ENCODE peak calls at places on chromosomes 7 and 10, in six cellular contexts. O, L, B, P, K and T are unnamed samples.

GRCh38 chr10:16832351-16833080 is 15.3 kb upstream of the RSU1 start:
- DNase-seq in K (peak; percentile 98), O (no peak), L (no peak), P (no peak), B (peak; percentile 44), T (no peak)

GRCh38 chr10:36114913-36115312 is 472.8 kb upstream of the FZD8 start:
- DNase-seq in P (no peak), K (no peak), L (no peak), O (no peak), B (peak; percentile 23), T (no peak)

GRCh38 chr10:98425511-98426352 is 10.8 kb upstream of the PYROXD2 start:
- DNase-seq in L (peak; percentile 29), K (peak; percentile 46), O (peak; percentile 56), B (peak; percentile 64), P (no peak), T (peak; percentile 72)

GRCh38 chr10:16835223-16835622 is 18.0 kb upstream of the RSU1 start:
- DNase-seq in L (no peak), P (no peak), O (no peak), B (no peak), K (no peak), T (no peak)

GRCh38 chr7:140367528-140367927 is 30.8 kb downstream of the SLC37A3 start:
- DNase-seq in L (no peak), P (no peak), O (no peak), B (no peak), K (no peak), T (no peak)

GRCh38 chr10:13201132-13201531 is 33.0 kb downstream of the UCMA start:
- DNase-seq in P (no peak), L (no peak), K (no peak), B (no peak), O (no peak), T (no peak)

GRCh38 chr10:6050801-6051445 is 11.2 kb downstream of the IL2RA start:
- DNase-seq in B (peak; percentile 33), K (no peak), P (peak; percentile 89), L (peak; percentile 41), O (peak; percentile 23), T (peak; percentile 66)

GRCh38 chr10:5547934-5548660 is 23.3 kb downstream of the CALML3 start:
- DNase-seq in O (no peak), B (peak; percentile 75), P (no peak), K (peak; percentile 55), L (peak; percentile 97), T (no peak)

GRCh38 chr7:22855049-22855392 is 32.4 kb upstream of the TOMM7 start:
- DNase-seq in O (no peak), L (no peak), B (no peak), K (no peak), P (no peak), T (no peak)

DNA sequence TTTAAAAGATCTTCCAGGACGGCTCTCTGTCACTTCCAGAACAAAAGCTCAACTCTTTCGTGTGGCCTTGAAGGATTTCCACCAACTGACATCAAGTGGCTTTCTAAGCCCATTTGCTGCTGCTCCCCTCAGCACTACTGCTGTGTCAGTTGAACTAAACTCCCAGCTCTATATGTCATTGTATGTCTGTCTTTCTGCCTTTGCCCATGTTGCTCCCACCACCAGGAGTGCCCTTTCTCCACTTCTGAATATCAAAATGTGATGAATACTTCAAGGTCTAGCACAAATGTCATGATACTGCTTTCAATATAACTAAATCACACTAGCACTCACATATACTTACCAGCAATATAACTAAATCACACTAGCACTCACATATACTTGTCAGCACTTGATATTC is 138.3 kb downstream of the ATXN7L1 start:
- DNase-seq in K (no peak), L (no peak), O (no peak), B (no peak), P (no peak), T (no peak)
- TF ChIP-seq CTCF in K (no peak), L (no peak), O (no peak), B (no peak), P (no peak), T (no peak)

DNA sequence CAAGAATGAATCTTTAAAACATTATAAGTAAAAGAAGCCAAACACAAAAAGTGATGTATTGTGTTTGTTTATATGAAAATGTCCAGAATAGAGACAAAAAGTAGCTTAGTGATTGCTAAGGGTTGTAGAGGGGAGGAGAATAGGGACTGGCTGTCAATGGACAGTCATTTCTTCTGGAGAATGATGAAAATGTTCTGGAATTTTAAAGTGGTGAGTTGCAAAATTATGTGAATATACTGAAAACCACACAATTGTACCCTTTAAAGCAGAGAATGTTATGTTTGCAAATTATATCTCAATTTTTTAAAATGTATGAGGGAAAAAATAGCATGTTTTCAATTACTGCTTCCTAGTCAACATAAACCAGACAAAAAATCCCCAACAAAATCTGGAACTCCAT is 174.2 kb downstream of the KMT2E start:
- DNase-seq in P (no peak), L (no peak), K (no peak), O (no peak), B (no peak), T (no peak)
- TF ChIP-seq MAX in P (no peak), L (no peak), K (no peak), O (no peak), B (no peak), T (no peak)

DNA sequence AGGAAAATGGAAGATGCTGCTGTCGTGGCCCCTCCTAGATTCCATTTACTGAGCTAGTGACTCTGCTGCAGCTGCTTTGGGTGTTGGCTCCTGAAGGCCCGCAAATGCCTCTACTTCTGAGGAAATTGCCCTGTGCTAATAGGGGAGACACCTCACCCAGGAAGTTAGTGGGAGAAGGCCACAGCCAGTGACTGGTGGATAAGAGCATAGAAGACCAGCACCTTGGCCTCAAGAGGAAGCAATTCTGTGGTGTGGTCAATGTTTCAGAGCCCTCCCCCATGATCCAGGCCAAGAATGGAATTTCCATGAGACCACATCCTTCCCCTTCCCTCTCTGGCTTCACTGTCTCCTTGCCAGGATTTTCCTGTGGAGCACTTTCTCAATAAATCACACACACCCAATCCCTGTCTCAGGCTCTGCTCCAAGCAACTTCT is 25.0 kb upstream of the FZD1 start:
- DNase-seq in K (peak; percentile 68), O (no peak), P (no peak), B (no peak), L (no peak), T (peak; percentile 77)
- TF ChIP-seq MYC in K (no peak), O (no peak), P (no peak), B (no peak), L (no peak), T (no peak)

GRCh38 chr7:105876091-105876963 is at the start of gene ATXN7L1:
- DNase-seq in B (peak; percentile 96), K (peak; percentile 98), O (peak; percentile 99), L (peak; percentile 92), P (no peak), T (peak; percentile 94)
- TF ChIP-seq CTCF in B (peak; percentile 91), K (peak; percentile 50), O (peak; percentile 17), L (peak; percentile 43), P (peak; percentile 50), T (peak; percentile 34)